ENCODE peak calls at places on chromosomes 1 and 21, in six cellular contexts. I is hepatocyte, H is epithelial cell of proximal tubule, O is testis, B is AG09309, N is cardiac fibroblast. S is an unnamed sample.

GRCh38 chr1:228164561-228165371 is 838 bp upstream of the IBA57 start:
- DNase-seq in N (no peak), H (no peak), B (no peak), I (no peak), O (no peak), S (no peak)

GRCh38 chr1:192459467-192459866 is 116.1 kb upstream of the RGS1 start:
- DNase-seq in N (no peak), O (no peak), B (no peak), H (no peak), I (no peak), S (no peak)

GRCh38 chr1:177170756-177171535 is at the start of gene BRINP2:
- DNase-seq in O (peak), B (no peak), I (peak), N (peak), H (no peak), S (peak)

GRCh38 chr21:45280178-45280821 is 7.4 kb downstream of the POFUT2 start:
- DNase-seq in B (no peak), N (no peak), I (no peak), O (no peak), H (no peak), S (no peak)

GRCh38 chr1:24120965-24121364 is 9.0 kb upstream of the MYOM3 start:
- DNase-seq in N (no peak), B (no peak), I (no peak), O (no peak), H (no peak), S (no peak)

GRCh38 chr1:43853161-43853921 is 80.3 kb upstream of the ARTN start:
- DNase-seq in N (peak), O (no peak), H (no peak), I (no peak), B (peak), S (no peak)

GRCh38 chr1:101161619-101162018 is 75.2 kb upstream of the S1PR1 start:
- DNase-seq in H (no peak), O (no peak), N (peak), B (no peak), I (no peak), S (no peak)

GRCh38 chr1:162035241-162035640 is 11.6 kb upstream of the OLFML2B start:
- DNase-seq in I (no peak), B (no peak), O (no peak), H (no peak), N (no peak), S (no peak)

GRCh38 chr1:159953866-159954515 is at the start of gene SLAMF9:
- DNase-seq in N (peak), B (no peak), O (no peak), H (no peak), I (no peak), S (no peak)

GRCh38 chr1:119366424-119366823 is 2.2 kb upstream of the HAO2 start:
- DNase-seq in I (no peak), B (no peak), N (no peak), H (no peak), O (no peak), S (no peak)

GRCh38 chr1:99181892-99182291 is 82.4 kb upstream of the PLPPR4 start:
- DNase-seq in O (no peak), H (no peak), N (peak), I (no peak), B (no peak), S (no peak)

GRCh38 chr1:6270432-6270831 is 9.5 kb upstream of the GPR153 start:
- DNase-seq in O (no peak), H (no peak), B (no peak), I (no peak), N (no peak), S (no peak)

GRCh38 chr1:13779930-13780329 is 79.9 kb downstream of the PRDM2 start:
- DNase-seq in B (no peak), N (no peak), I (no peak), O (no peak), H (no peak), S (no peak)

GRCh38 chr1:1914842-1915692 is at the start of gene CALML6:
- DNase-seq in H (no peak), N (no peak), O (no peak), I (peak), B (no peak), S (no peak)

GRCh38 chr1:239976130-239976968 is 115.3 kb upstream of the FMN2 start:
- DNase-seq in H (no peak), B (peak), N (peak), O (peak), I (peak), S (peak)

GRCh38 chr1:222618001-222618879 is at the start of gene MIA3:
- DNase-seq in I (peak), O (peak), H (no peak), B (no peak), N (no peak), S (no peak)

GRCh38 chr1:208374391-208374941 is 130.3 kb upstream of the PLXNA2 start:
- DNase-seq in O (no peak), H (peak), N (no peak), B (no peak), I (peak), S (no peak)

GRCh38 chr1:16720403-16721223 is 19.7 kb upstream of the RNU1-4 start:
- DNase-seq in B (no peak), I (peak), H (no peak), O (peak), N (no peak), S (no peak)

GRCh38 chr1:115299266-115299665 is 38.8 kb downstream of the NGF start:
- DNase-seq in H (no peak), N (no peak), I (peak), B (no peak), O (no peak), S (no peak)

GRCh38 chr1:245592083-245592460 is 437.3 kb downstream of the KIF26B start:
- DNase-seq in B (no peak), O (no peak), H (no peak), I (no peak), N (no peak), S (no peak)

GRCh38 chr1:61337037-61337436 is 254.7 kb downstream of the NFIA start:
- DNase-seq in I (no peak), H (peak), N (peak), O (no peak), B (no peak), S (no peak)

GRCh38 chr1:235652364-235652763 is 2.8 kb upstream of the GNG4 start:
- DNase-seq in B (no peak), N (no peak), O (no peak), H (no peak), I (no peak), S (no peak)

GRCh38 chr1:99469641-99470040 is 176.3 kb upstream of the PALMD start:
- DNase-seq in H (no peak), N (no peak), O (no peak), B (no peak), I (no peak), S (no peak)

GRCh38 chr1:18703041-18703621 is 72.5 kb downstream of the PAX7 start:
- DNase-seq in I (no peak), N (no peak), O (peak), B (no peak), H (no peak), S (no peak)

DNA sequence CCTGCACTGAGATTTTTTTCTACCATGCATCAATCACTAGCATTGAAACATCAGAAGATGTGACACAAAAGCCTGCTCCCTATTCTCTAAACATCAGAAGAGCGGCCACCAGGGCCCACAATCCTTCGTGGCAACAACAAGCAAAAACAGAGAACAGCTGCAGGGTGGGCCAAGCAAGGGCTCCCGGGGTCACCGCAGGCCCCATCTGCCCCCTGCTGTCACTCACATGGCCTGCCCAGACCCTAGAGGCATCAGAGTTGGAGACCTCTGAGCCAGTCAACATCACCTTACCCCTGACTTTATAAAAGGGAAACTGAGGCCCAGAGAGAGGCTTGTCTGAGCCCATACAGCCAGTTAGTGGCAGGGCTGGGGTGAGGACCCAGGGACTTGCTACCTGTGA is 1.8 kb downstream of the LAPTM5 start:
- DNase-seq in I (no peak), O (no peak), N (no peak), H (no peak), B (no peak), S (no peak)
- H3K4me3 ChIP-seq in I (no peak), O (no peak), N (no peak), H (no peak), B (no peak), S (no peak)

GRCh38 chr21:40245021-40245420 is 377.8 kb downstream of the PCP4 start:
- DNase-seq in N (no peak), I (no peak), O (no peak), B (no peak), H (no peak), S (no peak)

GRCh38 chr21:40242586-40242985 is 375.3 kb downstream of the PCP4 start:
- DNase-seq in N (no peak), H (no peak), I (no peak), B (no peak), O (no peak), S (no peak)

GRCh38 chr21:40243676-40244075 is 376.4 kb downstream of the PCP4 start:
- DNase-seq in B (no peak), O (no peak), H (no peak), N (no peak), I (no peak), S (no peak)
- H3K4me3 ChIP-seq in B (no peak), O (no peak), H (no peak), N (no peak), I (no peak), S (no peak)

GRCh38 chr1:218498061-218498938 is 153.2 kb downstream of the TGFB2 start:
- DNase-seq in O (no peak), I (no peak), B (no peak), N (no peak), H (no peak), S (no peak)
- H3K4me3 ChIP-seq in O (no peak), I (no peak), B (peak), N (peak), H (peak), S (peak)

DNA sequence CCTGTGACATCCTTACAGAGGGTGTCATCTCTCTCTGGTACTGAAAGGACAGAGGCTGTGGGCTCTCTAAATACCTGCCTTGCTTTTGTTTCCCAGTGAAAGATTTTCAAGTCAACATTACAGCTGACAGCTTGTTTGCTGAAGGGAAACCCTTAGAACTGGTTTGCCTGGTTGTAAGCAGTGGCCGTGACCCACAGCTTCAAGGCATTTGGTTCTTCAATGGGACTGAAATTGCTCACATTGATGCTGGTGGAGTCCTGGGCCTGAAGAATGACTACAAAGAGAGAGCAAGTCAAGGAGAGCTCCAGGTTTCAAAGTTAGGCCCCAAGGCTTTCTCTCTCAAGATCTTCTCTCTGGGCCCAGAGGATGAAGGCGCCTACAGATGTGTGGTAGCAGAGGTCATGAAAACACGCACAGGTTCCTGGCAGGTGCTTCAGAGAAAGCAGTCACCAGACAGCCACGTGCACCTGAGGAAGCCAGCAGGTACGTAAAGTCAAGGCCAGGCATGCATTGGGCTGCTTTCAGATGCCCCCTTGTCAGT is 11.8 kb downstream of the CD101 start:
- DNase-seq in B (no peak), I (no peak), N (no peak), O (no peak), H (no peak), S (no peak)
- H3K4me3 ChIP-seq in B (no peak), I (no peak), N (no peak), O (no peak), H (no peak), S (no peak)